ENCODE peak calls at places on chromosomes 13 and 19, in five cellular contexts. Q is stimulated activated CD8-positive, alpha-beta memory T cell treated with anti-CD3 and anti-CD28 coated beads, Interleukin-4, amount 100 ng/mL, for 1 hour; B is midbrain; S is CD8-positive, alpha-beta memory T cell; Z is mesendoderm. O is an unnamed sample.

GRCh38 chr19:34926361-34926684 is 380 bp upstream of the ZNF30 start:
- DNase-seq in Q (no peak), S (no peak), B (no peak), Z (no peak), O (no peak)

GRCh38 chr19:18414504-18415176 is 4.6 kb upstream of the SSBP4 start:
- DNase-seq in B (no peak), S (no peak), Q (no peak), Z (no peak), O (no peak)

GRCh38 chr19:49677232-49677881 is at the start of gene PRMT1:
- DNase-seq in Z (peak), S (no peak), B (peak), Q (no peak), O (no peak)

GRCh38 chr13:23467048-23467931 is 33.8 kb upstream of the SACS start:
- DNase-seq in Z (no peak), B (no peak), Q (no peak), S (no peak), O (no peak)

GRCh38 chr13:113724780-113725315 is 34.2 kb upstream of the TMEM255B start:
- DNase-seq in S (peak), B (peak), Q (peak), Z (peak), O (peak)

GRCh38 chr13:108915634-108916497 is 286.5 kb downstream of the MYO16 start:
- DNase-seq in Q (peak), S (no peak), Z (peak), B (peak), O (no peak)

GRCh38 chr19:38730731-38731589 is 13.3 kb downstream of the CAPN12 start:
- DNase-seq in B (no peak), S (no peak), Z (no peak), Q (no peak), O (no peak)

GRCh38 chr13:51339952-51340732 is 651 bp downstream of the SERPINE3 start:
- DNase-seq in S (no peak), Q (no peak), B (no peak), Z (no peak), O (no peak)

GRCh38 chr19:39144487-39145071 is 19.0 kb downstream of the PAK4 start:
- DNase-seq in B (peak), Q (no peak), Z (peak), S (no peak), O (no peak)

GRCh38 chr19:14361824-14362223 is 19.4 kb upstream of the ADGRE5 start:
- DNase-seq in Q (no peak), B (no peak), S (peak), Z (peak), O (no peak)